ENCODE peak calls at places on chromosome 10, in seven cellular contexts. V is effector memory CD8-positive, alpha-beta T cell; O is GM03348; N is left cardiac atrium; P is fibroblast of the conjunctiva; R is fibroblast of lung; Y is SIG-M5. Q is an unnamed sample.

GRCh38 chr10:122044045-122044661 is 55.2 kb downstream of the TACC2 start:
- DNase-seq in P (no peak), V (no peak), O (no peak), Y (no peak), N (no peak), R (peak), Q (no peak)

GRCh38 chr10:103429647-103430046 is 22.5 kb downstream of the CALHM2 start:
- DNase-seq in O (no peak), R (no peak), P (no peak), Y (no peak), N (no peak), V (no peak), Q (no peak)

GRCh38 chr10:51501396-51501795 is 198.0 kb downstream of the CSTF2T start:
- DNase-seq in O (peak), Y (no peak), N (no peak), R (peak), P (peak), V (no peak), Q (no peak)

GRCh38 chr10:89355373-89355772 is 22.5 kb upstream of the IFIT1B start:
- DNase-seq in R (peak), O (no peak), N (no peak), V (no peak), Y (no peak), P (no peak), Q (no peak)

GRCh38 chr10:60652628-60653027 is 125.7 kb upstream of the CDK1 start:
- DNase-seq in P (no peak), N (no peak), O (no peak), V (no peak), R (no peak), Y (no peak), Q (no peak)

GRCh38 chr10:18409599-18410397 is 241.6 kb downstream of the NSUN6 start:
- DNase-seq in O (no peak), P (no peak), R (no peak), Y (no peak), N (no peak), V (no peak), Q (no peak)

GRCh38 chr10:52216852-52217251 is 97.2 kb upstream of the DKK1 start:
- DNase-seq in R (peak), V (no peak), P (no peak), N (no peak), Y (no peak), O (no peak), Q (no peak)

GRCh38 chr10:92814790-92815189 is 33.5 kb upstream of the EXOC6 start:
- DNase-seq in R (no peak), V (no peak), P (no peak), N (no peak), Y (no peak), O (no peak), Q (no peak)

GRCh38 chr10:58017719-58018367 is 249.9 kb downstream of the IPMK start:
- DNase-seq in O (peak), P (peak), V (no peak), R (peak), Y (no peak), N (no peak), Q (no peak)

GRCh38 chr10:43444897-43445466 is 8.1 kb downstream of the ZNF487 start:
- DNase-seq in N (no peak), O (no peak), Y (no peak), V (no peak), P (no peak), R (no peak), Q (no peak)

GRCh38 chr10:89171996-89172395 is 35.1 kb downstream of the CH25H start:
- DNase-seq in R (no peak), O (peak), N (no peak), V (no peak), Y (no peak), P (peak), Q (no peak)

GRCh38 chr10:78627254-78627795 is 441.4 kb upstream of the ZMIZ1 start:
- DNase-seq in P (no peak), V (no peak), Y (no peak), N (no peak), R (no peak), O (no peak), Q (no peak)

Q was measured in DMS79.